ENCODE peak calls at places on chromosome 18, in five cellular contexts. One of them, this sample, is unnamed.

GRCh38 chr18:46320928-46321855 is 217.0 kb downstream of the HAUS1 start:
- DNase-seq in colonic mucosa: no peak
- DNase-seq in smooth muscle cell of the brain vasculature: no peak
- DNase-seq in activated CD8-positive, alpha-beta memory T cell treated with anti-CD3 and anti-CD28 coated beads for 48 hours: no peak
- DNase-seq in stimulated activated naive CD8-positive, alpha-beta T cell treated with anti-CD3 and anti-CD28 coated beads, Interleukin-15, Interleukin-2, amounts not matched to agents 100 U/mL and 50 U/mL, for 24 hours: no peak
- DNase-seq in this sample: no peak

GRCh38 chr18:27483266-27483665 is 298.2 kb upstream of the CHST9 start:
- DNase-seq in colonic mucosa: no peak
- DNase-seq in smooth muscle cell of the brain vasculature: no peak
- DNase-seq in activated CD8-positive, alpha-beta memory T cell treated with anti-CD3 and anti-CD28 coated beads for 48 hours: no peak
- DNase-seq in stimulated activated naive CD8-positive, alpha-beta T cell treated with anti-CD3 and anti-CD28 coated beads, Interleukin-15, Interleukin-2, amounts not matched to agents 100 U/mL and 50 U/mL, for 24 hours: no peak
- DNase-seq in this sample: no peak

GRCh38 chr18:24514439-24514838 is 54.0 kb downstream of the HRH4 start:
- DNase-seq in colonic mucosa: no peak
- DNase-seq in smooth muscle cell of the brain vasculature: no peak
- DNase-seq in activated CD8-positive, alpha-beta memory T cell treated with anti-CD3 and anti-CD28 coated beads for 48 hours: no peak
- DNase-seq in stimulated activated naive CD8-positive, alpha-beta T cell treated with anti-CD3 and anti-CD28 coated beads, Interleukin-15, Interleukin-2, amounts not matched to agents 100 U/mL and 50 U/mL, for 24 hours: no peak
- DNase-seq in this sample: peak; percentile 40

GRCh38 chr18:34729264-34729663 is 19.2 kb downstream of the DTNA start:
- DNase-seq in colonic mucosa: peak; percentile 27
- DNase-seq in smooth muscle cell of the brain vasculature: no peak
- DNase-seq in activated CD8-positive, alpha-beta memory T cell treated with anti-CD3 and anti-CD28 coated beads for 48 hours: no peak
- DNase-seq in stimulated activated naive CD8-positive, alpha-beta T cell treated with anti-CD3 and anti-CD28 coated beads, Interleukin-15, Interleukin-2, amounts not matched to agents 100 U/mL and 50 U/mL, for 24 hours: no peak
- DNase-seq in this sample: no peak

GRCh38 chr18:24075731-24076130 is 61.2 kb downstream of the TTC39C start:
- DNase-seq in colonic mucosa: no peak
- DNase-seq in smooth muscle cell of the brain vasculature: no peak
- DNase-seq in activated CD8-positive, alpha-beta memory T cell treated with anti-CD3 and anti-CD28 coated beads for 48 hours: no peak
- DNase-seq in stimulated activated naive CD8-positive, alpha-beta T cell treated with anti-CD3 and anti-CD28 coated beads, Interleukin-15, Interleukin-2, amounts not matched to agents 100 U/mL and 50 U/mL, for 24 hours: peak; percentile 15
- DNase-seq in this sample: no peak

GRCh38 chr18:3060667-3061580 is 48.0 kb upstream of the LPIN2 start:
- DNase-seq in colonic mucosa: no peak
- DNase-seq in smooth muscle cell of the brain vasculature: no peak
- DNase-seq in activated CD8-positive, alpha-beta memory T cell treated with anti-CD3 and anti-CD28 coated beads for 48 hours: no peak
- DNase-seq in stimulated activated naive CD8-positive, alpha-beta T cell treated with anti-CD3 and anti-CD28 coated beads, Interleukin-15, Interleukin-2, amounts not matched to agents 100 U/mL and 50 U/mL, for 24 hours: peak; percentile 62
- DNase-seq in this sample: no peak

GRCh38 chr18:3235846-3236245 is 11.8 kb upstream of the MYL12A start:
- DNase-seq in colonic mucosa: no peak
- DNase-seq in smooth muscle cell of the brain vasculature: no peak
- DNase-seq in activated CD8-positive, alpha-beta memory T cell treated with anti-CD3 and anti-CD28 coated beads for 48 hours: no peak
- DNase-seq in stimulated activated naive CD8-positive, alpha-beta T cell treated with anti-CD3 and anti-CD28 coated beads, Interleukin-15, Interleukin-2, amounts not matched to agents 100 U/mL and 50 U/mL, for 24 hours: no peak
- DNase-seq in this sample: no peak

GRCh38 chr18:80247403-80247916 is at the start of gene PARD6G:
- DNase-seq in colonic mucosa: peak; percentile 84
- DNase-seq in smooth muscle cell of the brain vasculature: no peak
- DNase-seq in activated CD8-positive, alpha-beta memory T cell treated with anti-CD3 and anti-CD28 coated beads for 48 hours: no peak
- DNase-seq in stimulated activated naive CD8-positive, alpha-beta T cell treated with anti-CD3 and anti-CD28 coated beads, Interleukin-15, Interleukin-2, amounts not matched to agents 100 U/mL and 50 U/mL, for 24 hours: peak; percentile 70
- DNase-seq in this sample: peak; percentile 54

GRCh38 chr18:39742015-39742466 is 2176.4 kb upstream of the CELF4 start:
- DNase-seq in colonic mucosa: no peak
- DNase-seq in smooth muscle cell of the brain vasculature: no peak
- DNase-seq in activated CD8-positive, alpha-beta memory T cell treated with anti-CD3 and anti-CD28 coated beads for 48 hours: no peak
- DNase-seq in stimulated activated naive CD8-positive, alpha-beta T cell treated with anti-CD3 and anti-CD28 coated beads, Interleukin-15, Interleukin-2, amounts not matched to agents 100 U/mL and 50 U/mL, for 24 hours: no peak
- DNase-seq in this sample: peak; percentile 16

GRCh38 chr18:3016584-3017292 is 3.8 kb upstream of the LPIN2 start:
- DNase-seq in colonic mucosa: no peak
- DNase-seq in smooth muscle cell of the brain vasculature: no peak
- DNase-seq in activated CD8-positive, alpha-beta memory T cell treated with anti-CD3 and anti-CD28 coated beads for 48 hours: no peak
- DNase-seq in stimulated activated naive CD8-positive, alpha-beta T cell treated with anti-CD3 and anti-CD28 coated beads, Interleukin-15, Interleukin-2, amounts not matched to agents 100 U/mL and 50 U/mL, for 24 hours: no peak
- DNase-seq in this sample: no peak

GRCh38 chr18:50523165-50523564 is 36.7 kb upstream of the MAPK4 start:
- DNase-seq in colonic mucosa: no peak
- DNase-seq in smooth muscle cell of the brain vasculature: no peak
- DNase-seq in activated CD8-positive, alpha-beta memory T cell treated with anti-CD3 and anti-CD28 coated beads for 48 hours: no peak
- DNase-seq in stimulated activated naive CD8-positive, alpha-beta T cell treated with anti-CD3 and anti-CD28 coated beads, Interleukin-15, Interleukin-2, amounts not matched to agents 100 U/mL and 50 U/mL, for 24 hours: no peak
- DNase-seq in this sample: no peak

GRCh38 chr18:12679183-12679786 is 21.4 kb upstream of the SPIRE1 start:
- DNase-seq in colonic mucosa: peak; percentile 29
- DNase-seq in smooth muscle cell of the brain vasculature: no peak
- DNase-seq in activated CD8-positive, alpha-beta memory T cell treated with anti-CD3 and anti-CD28 coated beads for 48 hours: no peak
- DNase-seq in stimulated activated naive CD8-positive, alpha-beta T cell treated with anti-CD3 and anti-CD28 coated beads, Interleukin-15, Interleukin-2, amounts not matched to agents 100 U/mL and 50 U/mL, for 24 hours: no peak
- DNase-seq in this sample: no peak

GRCh38 chr18:47151457-47151856 is 1.2 kb upstream of the HDHD2 start:
- DNase-seq in colonic mucosa: no peak
- DNase-seq in smooth muscle cell of the brain vasculature: no peak
- DNase-seq in activated CD8-positive, alpha-beta memory T cell treated with anti-CD3 and anti-CD28 coated beads for 48 hours: no peak
- DNase-seq in stimulated activated naive CD8-positive, alpha-beta T cell treated with anti-CD3 and anti-CD28 coated beads, Interleukin-15, Interleukin-2, amounts not matched to agents 100 U/mL and 50 U/mL, for 24 hours: no peak
- DNase-seq in this sample: no peak

GRCh38 chr18:64083906-64084305 is 65.0 kb downstream of the LINC00305 start:
- DNase-seq in colonic mucosa: no peak
- DNase-seq in smooth muscle cell of the brain vasculature: no peak
- DNase-seq in activated CD8-positive, alpha-beta memory T cell treated with anti-CD3 and anti-CD28 coated beads for 48 hours: no peak
- DNase-seq in stimulated activated naive CD8-positive, alpha-beta T cell treated with anti-CD3 and anti-CD28 coated beads, Interleukin-15, Interleukin-2, amounts not matched to agents 100 U/mL and 50 U/mL, for 24 hours: no peak
- DNase-seq in this sample: no peak

GRCh38 chr18:31497711-31498449 is at the start of gene DSG2:
- DNase-seq in colonic mucosa: peak; percentile 91
- DNase-seq in smooth muscle cell of the brain vasculature: no peak
- DNase-seq in activated CD8-positive, alpha-beta memory T cell treated with anti-CD3 and anti-CD28 coated beads for 48 hours: no peak
- DNase-seq in stimulated activated naive CD8-positive, alpha-beta T cell treated with anti-CD3 and anti-CD28 coated beads, Interleukin-15, Interleukin-2, amounts not matched to agents 100 U/mL and 50 U/mL, for 24 hours: peak; percentile 42
- DNase-seq in this sample: no peak